ENCODE peak calls at places on chromosome X, in five cellular contexts. G is A549, Q is neuronal stem cell, O is fibroblast of lung, J is K562. H is an unnamed sample.
A peak's percentile ranks its signal among the peaks of the same experiment; 100 is the strongest.

GRCh38 chrX:8916697-8917096 is 115.5 kb upstream of the FAM9A start:
- DNase-seq in G (no peak), Q (no peak), O (no peak), J (no peak), H (no peak)

GRCh38 chrX:85569691-85570090 is 190.2 kb upstream of the POF1B start:
- DNase-seq in G (no peak), Q (no peak), O (no peak), J (no peak), H (no peak)

GRCh38 chrX:141468940-141469339 is 115.6 kb downstream of the SPANXA1 start:
- DNase-seq in G (no peak), Q (no peak), O (peak; percentile 1), J (no peak), H (no peak)

GRCh38 chrX:111955916-111956315 is 79.9 kb downstream of the TRPC5OS start:
- DNase-seq in G (no peak), Q (no peak), O (no peak), J (no peak), H (no peak)

GRCh38 chrX:16427668-16428067 is 222.3 kb upstream of the S100G start:
- DNase-seq in G (no peak), Q (no peak), O (no peak), J (no peak), H (no peak)

GRCh38 chrX:74835566-74835965 is 89.7 kb downstream of the NEXMIF start:
- DNase-seq in G (no peak), Q (no peak), O (no peak), J (no peak), H (no peak)

GRCh38 chrX:15947648-15948317 is 93.2 kb upstream of the AP1S2 start:
- DNase-seq in G (no peak), Q (peak; percentile 3), O (peak; percentile 41), J (peak; percentile 8), H (peak; percentile 81)

GRCh38 chrX:1430451-1430850 is 22.3 kb downstream of the ASMTL start:
- DNase-seq in G (no peak), Q (no peak), O (no peak), J (no peak), H (no peak)

GRCh38 chrX:74284391-74284952 is 19.5 kb upstream of the ZCCHC13 start:
- DNase-seq in G (no peak), Q (no peak), O (no peak), J (no peak), H (no peak)

GRCh38 chrX:39729834-39730670 is 367.7 kb downstream of the BCOR start:
- DNase-seq in G (no peak), Q (peak; percentile 14), O (no peak), J (peak; percentile 27), H (peak; percentile 60)

GRCh38 chrX:35439692-35440091 is 358.4 kb upstream of the MAGEB16 start:
- DNase-seq in G (no peak), Q (no peak), O (no peak), J (no peak), H (no peak)

GRCh38 chrX:39335447-39336235 is 534.4 kb downstream of the MID1IP1 start:
- DNase-seq in G (no peak), Q (no peak), O (no peak), J (no peak), H (no peak)

DNA sequence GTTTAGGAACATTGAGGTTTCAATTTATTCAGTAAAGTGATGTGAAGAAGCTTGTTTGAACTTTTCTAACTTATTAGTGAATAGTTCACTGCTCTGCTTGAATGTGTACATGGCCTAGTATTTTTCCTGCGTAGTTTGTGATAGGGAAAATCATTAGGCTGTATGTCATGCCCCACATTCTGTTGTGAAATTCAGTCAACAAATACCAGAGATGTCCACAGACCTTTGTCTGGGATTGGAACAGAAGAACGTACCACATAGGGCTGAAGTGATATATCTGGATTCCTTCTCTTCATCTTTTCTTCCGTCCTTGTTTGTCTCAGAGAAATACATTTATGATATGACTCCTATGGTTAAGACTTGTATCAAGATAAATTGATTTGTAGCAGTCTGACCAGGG is 88.8 kb upstream of the PLS3 start:
- DNase-seq in G (no peak), Q (no peak), O (no peak), J (no peak), H (no peak)
- H3K4me2 ChIP-seq in G (no peak overlapping the region), Q (no peak overlapping the region), O (no peak overlapping the region), J (no peak overlapping the region), H (no peak overlapping the region)

GRCh38 chrX:26789751-26790150 is 573.8 kb downstream of the MAGEB5 start:
- DNase-seq in G (no peak), Q (no peak), O (peak; percentile 15), J (no peak), H (no peak)
- H3K4me1 ChIP-seq in G (no peaks in the 10 kb centered on the region), Q (no peaks in the 10 kb centered on the region), O (no peaks in the 10 kb centered on the region), J (no peaks in the 10 kb centered on the region), H (no peaks in the 10 kb centered on the region)

DNA sequence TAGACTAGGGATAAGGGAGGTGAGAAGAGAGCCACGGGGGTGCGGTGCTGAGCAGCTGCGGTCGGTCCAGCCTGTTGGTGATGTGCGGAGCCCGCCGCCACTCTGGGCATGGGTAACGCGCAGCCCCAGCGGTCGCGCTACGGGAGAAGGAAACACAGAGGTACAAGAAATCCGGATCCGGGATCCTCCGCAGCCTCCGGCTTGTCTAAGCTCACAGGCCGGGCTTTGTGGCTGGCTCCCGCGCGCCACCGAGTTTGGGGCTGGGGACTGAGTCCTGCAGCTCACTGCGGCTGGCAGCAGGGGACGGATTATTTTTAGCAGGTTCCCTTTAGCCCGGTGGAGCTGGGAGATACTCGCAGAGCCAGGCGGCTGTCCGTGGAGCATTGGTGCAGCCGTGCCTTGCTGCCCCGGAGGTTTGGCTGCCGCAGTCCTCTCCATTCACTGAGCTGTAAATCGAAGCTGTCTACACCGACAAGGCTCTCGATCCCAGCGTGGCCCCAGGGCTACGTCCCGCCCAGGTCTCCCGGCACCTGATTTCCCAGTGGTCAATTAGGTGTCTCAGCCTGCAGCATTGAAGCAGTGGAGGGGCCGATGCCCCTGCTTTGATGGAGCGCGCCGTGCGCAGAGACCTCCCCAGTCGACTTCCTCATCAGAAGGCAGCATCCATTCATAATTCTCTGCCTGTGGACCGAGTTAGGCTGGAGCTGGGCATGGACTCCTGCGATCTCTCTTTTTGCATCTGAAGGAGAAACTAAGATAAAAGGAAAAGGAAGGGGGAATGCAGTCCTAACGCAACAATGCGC is 81.9 kb upstream of the SCML1 start:
- DNase-seq in G (no peak), Q (no peak), O (peak; percentile 15), J (no peak), H (peak; percentile 52)
- H3K4me2 ChIP-seq in G (no peak overlapping the region), Q (peak overlapping the region; percentile 58), O (peak overlapping the region; percentile 64), J (no peak overlapping the region), H (peak overlapping the region; percentile 84)

GRCh38 chrX:25002658-25003015 is 13.1 kb downstream of the ARX start:
- DNase-seq in G (no peak), Q (no peak), O (no peak), J (no peak), H (peak; percentile 67)
- H3K4me1 ChIP-seq in G (no peaks in the 10 kb centered on the region), Q (no peaks in the 10 kb centered on the region), O (no peaks in the 10 kb centered on the region), J (no peaks in the 10 kb centered on the region), H (peaks cover 89% of the 10 kb centered on the region)

GRCh38 chrX:109840585-109840984 is 107.5 kb upstream of the ACSL4 start:
- DNase-seq in G (peak; percentile 31), Q (no peak), O (peak; percentile 95), J (peak; percentile 51), H (no peak)
- H3K4me2 ChIP-seq in G (peak overlapping the region; percentile 60), Q (no peak overlapping the region), O (no peak overlapping the region), J (peak overlapping the region; percentile 71), H (no peak overlapping the region)

GRCh38 chrX:118216086-118216485 is 99.5 kb upstream of the KLHL13 start:
- DNase-seq in G (no peak), Q (no peak), O (no peak), J (no peak), H (no peak)

GRCh38 chrX:118216488-118216887 is 99.9 kb upstream of the KLHL13 start:
- DNase-seq in G (no peak), Q (no peak), O (no peak), J (no peak), H (no peak)

GRCh38 chrX:118219866-118220265 is 103.3 kb upstream of the KLHL13 start:
- DNase-seq in G (no peak), Q (no peak), O (no peak), J (no peak), H (no peak)

GRCh38 chrX:118218940-118219339 is 102.3 kb upstream of the KLHL13 start:
- DNase-seq in G (no peak), Q (no peak), O (no peak), J (no peak), H (no peak)

DNA sequence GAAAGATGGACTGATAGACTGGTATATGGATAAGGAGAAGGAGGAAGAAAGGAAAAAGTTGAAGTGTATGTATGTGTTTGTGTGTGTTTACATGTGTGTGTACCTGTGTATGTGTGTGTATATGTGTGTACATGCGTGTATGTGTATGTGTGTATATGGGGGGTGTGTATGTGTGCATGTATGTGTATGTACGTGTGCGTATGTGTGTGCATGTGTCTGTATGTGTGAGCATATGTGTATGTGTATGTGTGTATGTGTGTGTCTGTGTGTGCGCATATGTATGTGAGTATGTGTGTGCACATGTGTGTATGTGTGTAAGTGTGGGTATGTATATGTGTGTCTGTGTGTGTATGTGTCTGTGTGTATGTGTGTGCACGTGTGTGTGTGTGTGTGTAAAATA is 101.5 kb upstream of the KLHL13 start:
- DNase-seq in G (no peak), Q (no peak), O (no peak), J (no peak), H (no peak)
- H3K4me1 ChIP-seq in G (no peaks in the 10 kb centered on the region), Q (no peaks in the 10 kb centered on the region), O (no peaks in the 10 kb centered on the region), J (no peaks in the 10 kb centered on the region), H (no peaks in the 10 kb centered on the region)

GRCh38 chrX:150871341-150871811 is 27.1 kb downstream of the CD99L2 start:
- DNase-seq in G (no peak), Q (no peak), O (peak; percentile 3), J (no peak), H (no peak)
- H3K4me2 ChIP-seq in G (peak overlapping the region; percentile 49), Q (no peak overlapping the region), O (no peak overlapping the region), J (peak overlapping the region; percentile 64), H (no peak overlapping the region)

GRCh38 chrX:66014560-66014959 is 25.3 kb downstream of the VSIG4 start:
- DNase-seq in G (no peak), Q (no peak), O (no peak), J (no peak), H (no peak)
- H3K4me1 ChIP-seq in G (no peaks in the 10 kb centered on the region), Q (no peaks in the 10 kb centered on the region), O (no peaks in the 10 kb centered on the region), J (peaks cover 71% of the 10 kb centered on the region), H (no peaks in the 10 kb centered on the region)